ENCODE peak calls at places on chromosomes 12 and 14, in ten cellular contexts. One of them, this sample, is unnamed.

GRCh38 chr12:57844725-57845477 is 1.6 kb downstream of the CTDSP2 start:
- DNase-seq in H1: no peak
- DNase-seq in transverse colon: peak; percentile 65
- DNase-seq in suprapubic skin: peak; percentile 85
- DNase-seq in esophagus muscularis mucosa: no peak
- DNase-seq in ovary: peak; percentile 87
- DNase-seq in A549: peak; percentile 71
- DNase-seq in stomach: peak; percentile 58
- DNase-seq in SK-N-SH: peak; percentile 60
- DNase-seq in sigmoid colon: peak; percentile 92
- DNase-seq in this sample: peak; percentile 73

GRCh38 chr12:63323942-63324341 is 172.9 kb upstream of the AVPR1A start:
- DNase-seq in H1: no peak
- DNase-seq in transverse colon: no peak
- DNase-seq in suprapubic skin: no peak
- DNase-seq in esophagus muscularis mucosa: no peak
- DNase-seq in ovary: no peak
- DNase-seq in A549: no peak
- DNase-seq in stomach: no peak
- DNase-seq in SK-N-SH: no peak
- DNase-seq in sigmoid colon: no peak
- DNase-seq in this sample: no peak

GRCh38 chr14:80608563-80608962 is 333.0 kb downstream of the CEP128 start:
- DNase-seq in H1: no peak
- DNase-seq in transverse colon: no peak
- DNase-seq in suprapubic skin: no peak
- DNase-seq in esophagus muscularis mucosa: no peak
- DNase-seq in ovary: no peak
- DNase-seq in A549: no peak
- DNase-seq in stomach: no peak
- DNase-seq in SK-N-SH: no peak
- DNase-seq in sigmoid colon: no peak
- DNase-seq in this sample: no peak

GRCh38 chr14:40204441-40205175 is 772.4 kb upstream of the FBXO33 start:
- DNase-seq in H1: no peak
- DNase-seq in transverse colon: no peak
- DNase-seq in suprapubic skin: no peak
- DNase-seq in esophagus muscularis mucosa: no peak
- DNase-seq in ovary: no peak
- DNase-seq in A549: no peak
- DNase-seq in stomach: no peak
- DNase-seq in SK-N-SH: no peak
- DNase-seq in sigmoid colon: no peak
- DNase-seq in this sample: no peak

GRCh38 chr14:91946313-91947195 is 940 bp downstream of the FBLN5 start:
- DNase-seq in H1: peak; percentile 35
- DNase-seq in transverse colon: no peak
- DNase-seq in suprapubic skin: no peak
- DNase-seq in esophagus muscularis mucosa: no peak
- DNase-seq in ovary: peak; percentile 45
- DNase-seq in A549: no peak
- DNase-seq in stomach: no peak
- DNase-seq in SK-N-SH: no peak
- DNase-seq in sigmoid colon: no peak
- DNase-seq in this sample: peak; percentile 33

GRCh38 chr12:89750821-89751227 is 42.2 kb upstream of the ATP2B1 start:
- DNase-seq in H1: no peak
- DNase-seq in transverse colon: no peak
- DNase-seq in suprapubic skin: no peak
- DNase-seq in esophagus muscularis mucosa: no peak
- DNase-seq in ovary: no peak
- DNase-seq in A549: no peak
- DNase-seq in stomach: no peak
- DNase-seq in SK-N-SH: no peak
- DNase-seq in sigmoid colon: no peak
- DNase-seq in this sample: no peak

GRCh38 chr12:127280393-127281275 is 986.3 kb upstream of the TMEM132C start:
- DNase-seq in H1: peak; percentile 99
- DNase-seq in transverse colon: peak; percentile 70
- DNase-seq in suprapubic skin: no peak
- DNase-seq in esophagus muscularis mucosa: no peak
- DNase-seq in ovary: no peak
- DNase-seq in A549: peak; percentile 3
- DNase-seq in stomach: peak; percentile 72
- DNase-seq in SK-N-SH: peak; percentile 33
- DNase-seq in sigmoid colon: no peak
- DNase-seq in this sample: no peak

GRCh38 chr12:105053116-105053572 is 31.1 kb downstream of the ALDH1L2 start:
- DNase-seq in H1: peak; percentile 86
- DNase-seq in transverse colon: peak; percentile 82
- DNase-seq in suprapubic skin: peak; percentile 85
- DNase-seq in esophagus muscularis mucosa: peak; percentile 95
- DNase-seq in ovary: peak; percentile 78
- DNase-seq in A549: peak; percentile 42
- DNase-seq in stomach: peak; percentile 86
- DNase-seq in SK-N-SH: peak; percentile 55
- DNase-seq in sigmoid colon: peak; percentile 84
- DNase-seq in this sample: peak; percentile 96

GRCh38 chr12:92141585-92142244 is 3.9 kb downstream of the BTG1 start:
- DNase-seq in H1: no peak
- DNase-seq in transverse colon: no peak
- DNase-seq in suprapubic skin: no peak
- DNase-seq in esophagus muscularis mucosa: no peak
- DNase-seq in ovary: no peak
- DNase-seq in A549: no peak
- DNase-seq in stomach: no peak
- DNase-seq in SK-N-SH: no peak
- DNase-seq in sigmoid colon: no peak
- DNase-seq in this sample: no peak

GRCh38 chr14:54450535-54450934 is 9.4 kb upstream of the CNIH1 start:
- DNase-seq in H1: no peak
- DNase-seq in transverse colon: no peak
- DNase-seq in suprapubic skin: no peak
- DNase-seq in esophagus muscularis mucosa: no peak
- DNase-seq in ovary: no peak
- DNase-seq in A549: no peak
- DNase-seq in stomach: no peak
- DNase-seq in SK-N-SH: peak; percentile 39
- DNase-seq in sigmoid colon: no peak
- DNase-seq in this sample: no peak

GRCh38 chr14:61461808-61462275 is 140.5 kb downstream of the PRKCH start:
- DNase-seq in H1: peak; percentile 43
- DNase-seq in transverse colon: no peak
- DNase-seq in suprapubic skin: no peak
- DNase-seq in esophagus muscularis mucosa: peak; percentile 91
- DNase-seq in ovary: peak; percentile 40
- DNase-seq in A549: peak; percentile 73
- DNase-seq in stomach: no peak
- DNase-seq in SK-N-SH: peak; percentile 44
- DNase-seq in sigmoid colon: no peak
- DNase-seq in this sample: peak; percentile 77

GRCh38 chr12:39105111-39105510 is 199.7 kb upstream of the CPNE8 start:
- DNase-seq in H1: no peak
- DNase-seq in transverse colon: no peak
- DNase-seq in suprapubic skin: no peak
- DNase-seq in esophagus muscularis mucosa: no peak
- DNase-seq in ovary: no peak
- DNase-seq in A549: no peak
- DNase-seq in stomach: no peak
- DNase-seq in SK-N-SH: no peak
- DNase-seq in sigmoid colon: no peak
- DNase-seq in this sample: no peak

GRCh38 chr14:59483360-59483759 is 848 bp downstream of the L3HYPDH start:
- DNase-seq in H1: no peak
- DNase-seq in transverse colon: no peak
- DNase-seq in suprapubic skin: no peak
- DNase-seq in esophagus muscularis mucosa: no peak
- DNase-seq in ovary: no peak
- DNase-seq in A549: peak; percentile 25
- DNase-seq in stomach: no peak
- DNase-seq in SK-N-SH: no peak
- DNase-seq in sigmoid colon: no peak
- DNase-seq in this sample: no peak

GRCh38 chr12:57842342-57843294 is 3.9 kb downstream of the CTDSP2 start:
- DNase-seq in H1: no peak
- DNase-seq in transverse colon: peak; percentile 40
- DNase-seq in suprapubic skin: no peak
- DNase-seq in esophagus muscularis mucosa: no peak
- DNase-seq in ovary: no peak
- DNase-seq in A549: no peak
- DNase-seq in stomach: no peak
- DNase-seq in SK-N-SH: no peak
- DNase-seq in sigmoid colon: no peak
- DNase-seq in this sample: no peak

GRCh38 chr12:12890492-12890814 is 909 bp upstream of the GPRC5A start:
- DNase-seq in H1: no peak
- DNase-seq in transverse colon: no peak
- DNase-seq in suprapubic skin: no peak
- DNase-seq in esophagus muscularis mucosa: no peak
- DNase-seq in ovary: peak; percentile 66
- DNase-seq in A549: peak; percentile 48
- DNase-seq in stomach: peak; percentile 54
- DNase-seq in SK-N-SH: peak; percentile 77
- DNase-seq in sigmoid colon: no peak
- DNase-seq in this sample: no peak

GRCh38 chr12:46675736-46676135 is 150.1 kb downstream of the SLC38A4 start:
- DNase-seq in H1: no peak
- DNase-seq in transverse colon: no peak
- DNase-seq in suprapubic skin: peak; percentile 62
- DNase-seq in esophagus muscularis mucosa: no peak
- DNase-seq in ovary: peak; percentile 30
- DNase-seq in A549: no peak
- DNase-seq in stomach: no peak
- DNase-seq in SK-N-SH: peak; percentile 21
- DNase-seq in sigmoid colon: no peak
- DNase-seq in this sample: no peak

GRCh38 chr12:48003226-48004038 is 844 bp downstream of the COL2A1 start:
- DNase-seq in H1: no peak
- DNase-seq in transverse colon: no peak
- DNase-seq in suprapubic skin: no peak
- DNase-seq in esophagus muscularis mucosa: no peak
- DNase-seq in ovary: no peak
- DNase-seq in A549: peak; percentile 13
- DNase-seq in stomach: no peak
- DNase-seq in SK-N-SH: no peak
- DNase-seq in sigmoid colon: no peak
- DNase-seq in this sample: no peak
- TF ChIP-seq EP300 in H1: no peak
- TF ChIP-seq EP300 in transverse colon: no peak
- TF ChIP-seq EP300 in suprapubic skin: no peak
- TF ChIP-seq EP300 in esophagus muscularis mucosa: no peak
- TF ChIP-seq EP300 in ovary: no peak
- TF ChIP-seq EP300 in A549: no peak
- TF ChIP-seq EP300 in stomach: no peak
- TF ChIP-seq EP300 in SK-N-SH: no peak
- TF ChIP-seq EP300 in sigmoid colon: no peak
- TF ChIP-seq EP300 in this sample: no peak

DNA sequence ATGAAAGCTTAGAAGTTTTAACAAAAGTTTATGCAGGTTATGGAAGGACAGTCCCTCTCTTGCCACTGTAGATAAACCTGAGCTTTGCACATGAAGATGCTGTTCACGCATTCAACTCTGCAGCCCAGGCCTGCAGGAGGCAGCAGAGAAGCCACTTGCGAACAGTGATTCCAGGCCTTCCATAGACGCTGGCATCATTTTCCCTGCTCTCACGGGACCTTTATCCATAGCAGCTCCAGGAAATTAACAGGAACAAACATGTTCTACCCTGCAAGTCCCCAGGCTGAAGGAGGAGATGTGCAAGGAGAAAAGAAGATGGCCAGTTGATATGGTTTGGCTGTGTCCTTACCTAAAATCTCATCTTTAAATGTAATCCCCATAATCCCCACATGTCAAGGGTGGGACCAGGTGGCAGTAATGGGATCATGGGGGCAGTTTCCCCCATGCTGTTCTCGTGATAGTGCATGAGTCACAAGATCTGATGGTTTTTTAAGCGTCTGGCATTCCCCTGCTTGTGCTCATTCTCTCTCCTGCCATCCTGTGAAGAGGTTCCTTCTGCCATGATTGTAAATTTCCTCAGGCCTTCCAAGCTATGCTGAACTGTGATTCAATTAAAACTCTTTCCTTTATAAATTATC is 2.0 kb downstream of the ERP27 start:
- DNase-seq in H1: peak; percentile 51
- DNase-seq in transverse colon: no peak
- DNase-seq in suprapubic skin: no peak
- DNase-seq in esophagus muscularis mucosa: no peak
- DNase-seq in ovary: no peak
- DNase-seq in A549: no peak
- DNase-seq in stomach: no peak
- DNase-seq in SK-N-SH: no peak
- DNase-seq in sigmoid colon: no peak
- DNase-seq in this sample: no peak
- TF ChIP-seq EP300 in H1: no peak
- TF ChIP-seq EP300 in transverse colon: no peak
- TF ChIP-seq EP300 in suprapubic skin: no peak
- TF ChIP-seq EP300 in esophagus muscularis mucosa: no peak
- TF ChIP-seq EP300 in ovary: no peak
- TF ChIP-seq EP300 in A549: no peak
- TF ChIP-seq EP300 in stomach: no peak
- TF ChIP-seq EP300 in SK-N-SH: no peak
- TF ChIP-seq EP300 in sigmoid colon: no peak
- TF ChIP-seq EP300 in this sample: no peak

GRCh38 chr14:51547260-51547659 is 104.5 kb upstream of the FRMD6 start:
- DNase-seq in H1: no peak
- DNase-seq in transverse colon: peak; percentile 22
- DNase-seq in suprapubic skin: no peak
- DNase-seq in esophagus muscularis mucosa: no peak
- DNase-seq in ovary: peak; percentile 65
- DNase-seq in A549: peak; percentile 55
- DNase-seq in stomach: no peak
- DNase-seq in SK-N-SH: peak; percentile 30
- DNase-seq in sigmoid colon: peak; percentile 83
- DNase-seq in this sample: no peak
- TF ChIP-seq EP300 in H1: no peak
- TF ChIP-seq EP300 in transverse colon: no peak
- TF ChIP-seq EP300 in suprapubic skin: no peak
- TF ChIP-seq EP300 in esophagus muscularis mucosa: peak; percentile 50
- TF ChIP-seq EP300 in ovary: no peak
- TF ChIP-seq EP300 in A549: peak; percentile 63
- TF ChIP-seq EP300 in stomach: no peak
- TF ChIP-seq EP300 in SK-N-SH: peak; percentile 84
- TF ChIP-seq EP300 in sigmoid colon: no peak
- TF ChIP-seq EP300 in this sample: peak; percentile 12

GRCh38 chr14:63435838-63436237 is 107.3 kb downstream of the PPP2R5E start:
- DNase-seq in H1: no peak
- DNase-seq in transverse colon: peak; percentile 57
- DNase-seq in suprapubic skin: peak; percentile 86
- DNase-seq in esophagus muscularis mucosa: no peak
- DNase-seq in ovary: peak; percentile 83
- DNase-seq in A549: no peak
- DNase-seq in stomach: peak; percentile 72
- DNase-seq in SK-N-SH: no peak
- DNase-seq in sigmoid colon: peak; percentile 94
- DNase-seq in this sample: peak; percentile 26
- TF ChIP-seq EP300 in H1: no peak
- TF ChIP-seq EP300 in transverse colon: peak; percentile 37
- TF ChIP-seq EP300 in suprapubic skin: no peak
- TF ChIP-seq EP300 in esophagus muscularis mucosa: no peak
- TF ChIP-seq EP300 in ovary: no peak
- TF ChIP-seq EP300 in A549: no peak
- TF ChIP-seq EP300 in stomach: no peak
- TF ChIP-seq EP300 in SK-N-SH: no peak
- TF ChIP-seq EP300 in sigmoid colon: no peak
- TF ChIP-seq EP300 in this sample: peak; percentile 62

GRCh38 chr12:93836616-93837260 is 159.6 kb downstream of the CRADD start:
- DNase-seq in H1: no peak
- DNase-seq in transverse colon: no peak
- DNase-seq in suprapubic skin: no peak
- DNase-seq in esophagus muscularis mucosa: peak; percentile 50
- DNase-seq in ovary: no peak
- DNase-seq in A549: no peak
- DNase-seq in stomach: no peak
- DNase-seq in SK-N-SH: no peak
- DNase-seq in sigmoid colon: no peak
- DNase-seq in this sample: no peak
- TF ChIP-seq EP300 in H1: no peak
- TF ChIP-seq EP300 in transverse colon: no peak
- TF ChIP-seq EP300 in suprapubic skin: no peak
- TF ChIP-seq EP300 in esophagus muscularis mucosa: no peak
- TF ChIP-seq EP300 in ovary: no peak
- TF ChIP-seq EP300 in A549: no peak
- TF ChIP-seq EP300 in stomach: no peak
- TF ChIP-seq EP300 in SK-N-SH: no peak
- TF ChIP-seq EP300 in sigmoid colon: no peak
- TF ChIP-seq EP300 in this sample: no peak